ENCODE peak calls at places on chromosomes 16 and 17, in five cellular contexts. S is tibial artery, L is esophagus squamous epithelium, F is brain microvascular endothelial cell, V is A673. O is an unnamed sample.

GRCh38 chr17:83202002-83203000 is 122.9 kb downstream of the METRNL start:
- DNase-seq in F (no peak), S (peak; percentile 66), V (no peak), L (no peak), O (no peak)

GRCh38 chr16:2244301-2244700 is 7.1 kb downstream of the ECI1 start:
- DNase-seq in L (no peak), F (no peak), V (no peak), S (no peak), O (no peak)

GRCh38 chr16:8625491-8626087 is 4.1 kb downstream of the METTL22 start:
- DNase-seq in S (no peak), F (no peak), V (no peak), L (no peak), O (no peak)

GRCh38 chr17:46071796-46072195 is 72.7 kb downstream of the STH start:
- DNase-seq in L (no peak), F (no peak), V (no peak), S (no peak), O (no peak)

GRCh38 chr16:11395008-11395948 is 50.0 kb downstream of the RMI2 start:
- DNase-seq in V (no peak), L (no peak), S (peak; percentile 23), F (no peak), O (no peak)

GRCh38 chr16:85029413-85029794 is 1.8 kb downstream of the KIAA0513 start:
- DNase-seq in F (no peak), S (no peak), V (peak; percentile 46), L (no peak), O (peak; percentile 34)

GRCh38 chr17:17106716-17107115 is 64.5 kb downstream of the MPRIP start:
- DNase-seq in V (no peak), F (no peak), L (no peak), S (no peak), O (no peak)

GRCh38 chr16:87437327-87437726 is 45.2 kb downstream of the MAP1LC3B start:
- DNase-seq in S (no peak), F (no peak), L (no peak), V (no peak), O (no peak)

GRCh38 chr16:11472851-11473250 is 113.9 kb downstream of the LITAF start:
- DNase-seq in V (no peak), F (no peak), L (no peak), S (peak; percentile 24), O (no peak)

GRCh38 chr16:54291981-54292487 is 5.4 kb upstream of the IRX3 start:
- DNase-seq in F (no peak), L (no peak), S (no peak), V (no peak), O (peak; percentile 25)

GRCh38 chr16:47392114-47392513 is 68.7 kb downstream of the ITFG1 start:
- DNase-seq in S (no peak), F (peak; percentile 56), L (no peak), V (no peak), O (peak; percentile 78)

GRCh38 chr16:68351991-68352431 is 41.2 kb downstream of the PRMT7 start:
- DNase-seq in V (no peak), S (no peak), F (no peak), L (no peak), O (no peak)

GRCh38 chr16:31382485-31383161 is 10.5 kb upstream of the ITGAD start:
- DNase-seq in V (peak; percentile 78), F (peak; percentile 31), L (no peak), S (peak; percentile 77), O (no peak)

GRCh38 chr17:64281962-64282752 is 19.1 kb upstream of the TEX2 start:
- DNase-seq in V (peak; percentile 85), F (peak; percentile 33), L (no peak), S (no peak), O (peak; percentile 78)

GRCh38 chr17:74369221-74369620 is 1.9 kb downstream of the GPR142 start:
- DNase-seq in L (no peak), V (peak; percentile 77), S (no peak), F (no peak), O (no peak)

GRCh38 chr17:57724038-57724728 is 20.9 kb downstream of the CCDC182 start:
- DNase-seq in S (no peak), F (no peak), V (no peak), L (no peak), O (no peak)

GRCh38 chr17:72113751-72114150 is 7.1 kb upstream of the SOX9 start:
- DNase-seq in V (no peak), S (no peak), F (no peak), L (no peak), O (no peak)

GRCh38 chr16:16149710-16150116 is 73.6 kb downstream of the ABCC6 start:
- DNase-seq in V (no peak), F (no peak), S (no peak), L (no peak), O (no peak)

GRCh38 chr17:17711708-17712141 is 30.5 kb downstream of the RAI1 start:
- DNase-seq in L (no peak), F (no peak), V (no peak), S (no peak), O (no peak)

GRCh38 chr16:89672177-89672941 is 14.1 kb upstream of the CDK10 start:
- DNase-seq in V (no peak), L (no peak), F (no peak), S (no peak), O (no peak)

GRCh38 chr17:48610282-48611211 is at the start of gene HOXB7:
- DNase-seq in V (peak; percentile 87), F (no peak), L (no peak), S (no peak), O (peak; percentile 80)
- H3K4me3 ChIP-seq in V (peak within 1 kb of the TSS; percentile 87), F (peak within 1 kb of the TSS; percentile 42), L (peak within 1 kb of the TSS; percentile 51), S (peak within 1 kb of the TSS; percentile 49), O (peak within 1 kb of the TSS; percentile 75)

GRCh38 chr17:41064301-41064700 is 1.4 kb downstream of the KRTAP2-4 start:
- DNase-seq in L (no peak), V (no peak), S (no peak), F (no peak), O (no peak)
- TF ChIP-seq CTCF in L (no peak), V (no peak), S (no peak), F (no peak), O (no peak)

DNA sequence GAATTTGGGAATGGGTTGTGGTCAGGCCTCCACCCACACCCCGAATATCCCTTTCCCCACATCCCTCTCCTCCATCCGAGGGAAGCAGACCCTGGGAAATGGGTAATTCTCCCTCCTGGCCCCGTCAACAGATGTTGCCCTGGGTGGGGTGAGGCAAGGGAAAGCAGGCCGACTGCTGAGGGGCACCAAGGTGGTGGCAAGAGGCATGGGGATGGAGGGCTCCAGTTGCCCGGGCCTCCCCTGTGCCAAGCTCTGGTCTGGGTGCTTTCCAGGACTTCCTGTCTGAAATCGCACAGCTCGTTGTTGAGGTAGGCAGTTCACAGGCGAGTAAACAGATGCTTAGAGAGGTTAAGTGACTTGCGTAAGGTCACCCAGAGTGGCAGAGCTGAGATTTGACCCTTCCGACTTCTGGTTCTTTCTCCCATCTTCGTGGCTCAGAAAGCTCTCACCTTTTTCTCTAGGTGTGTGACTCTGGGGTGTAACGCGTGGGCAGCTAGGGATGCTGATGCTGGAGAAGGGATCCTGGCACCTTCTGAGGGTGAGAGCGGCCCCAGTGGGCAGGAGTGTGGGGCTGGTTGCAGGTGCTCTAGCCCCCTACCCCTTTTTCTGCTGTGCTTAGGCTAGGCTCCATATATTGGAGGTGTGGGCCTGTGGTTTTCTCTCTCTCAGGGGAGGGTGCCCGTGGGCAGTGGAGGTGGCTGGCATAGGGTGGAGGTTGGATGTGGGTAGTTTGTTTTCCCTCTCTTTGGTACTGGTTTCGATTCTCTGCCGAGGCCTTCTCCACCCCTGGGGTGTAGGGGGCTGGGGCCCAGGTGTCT is 17.2 kb downstream of the RARA start:
- DNase-seq in V (no peak), L (no peak), F (no peak), S (no peak), O (no peak)
- H3K4me3 ChIP-seq in V (no peak overlapping the region), L (no peak overlapping the region), F (no peak overlapping the region), S (peak overlapping the region; percentile 27), O (no peak overlapping the region)

DNA sequence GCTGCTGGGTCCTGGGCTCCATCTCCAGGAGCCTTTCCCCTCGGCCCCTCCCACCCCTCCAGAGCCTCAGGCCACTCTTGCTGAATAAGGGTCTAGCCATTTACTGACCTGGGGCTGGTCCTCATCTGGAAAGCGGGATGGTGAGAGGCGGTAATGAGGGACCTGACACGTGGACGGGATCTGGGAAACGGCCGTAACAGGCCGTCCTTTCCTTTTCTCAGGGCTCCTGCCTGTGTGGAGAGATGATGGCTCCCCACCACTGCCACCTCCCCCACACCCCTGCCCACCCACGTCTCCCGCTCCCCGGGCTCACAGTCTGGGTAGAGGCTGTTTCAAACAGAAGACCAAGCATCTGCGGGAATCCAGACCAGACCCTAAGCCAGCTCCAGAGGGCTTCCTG is 20.6 kb upstream of the KCNJ12 start:
- DNase-seq in V (no peak), F (no peak), S (no peak), L (no peak), O (no peak)
- TF ChIP-seq CTCF in V (no peak), F (no peak), S (no peak), L (no peak), O (no peak)

DNA sequence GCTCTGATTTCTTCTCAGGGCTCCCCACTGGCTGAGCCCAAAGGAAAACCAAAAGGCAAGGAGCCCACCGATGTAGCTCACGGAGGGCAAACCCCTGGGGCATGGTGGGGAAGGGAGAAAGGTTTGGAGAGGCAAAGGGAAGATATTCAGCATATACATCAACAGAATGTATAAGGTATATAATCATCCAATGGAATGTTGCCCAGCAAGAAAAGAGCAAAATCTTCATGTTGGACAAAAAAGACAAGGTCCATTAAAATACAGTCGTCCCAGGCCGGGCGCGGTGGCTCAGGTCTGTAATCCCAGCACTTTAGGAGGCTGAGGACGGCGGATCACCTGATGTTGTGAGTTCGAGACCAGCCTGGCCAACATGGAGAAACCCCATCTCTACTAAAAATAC is 1.6 kb downstream of the CPPED1 start:
- DNase-seq in S (no peak), V (no peak), F (no peak), L (no peak), O (no peak)
- H3K4me3 ChIP-seq in S (peak overlapping the region; percentile 15), V (no peak overlapping the region), F (peak overlapping the region; percentile 33), L (peak overlapping the region; percentile 73), O (no peak overlapping the region)

GRCh38 chr17:79000396-79001189 is 9.0 kb downstream of the CANT1 start:
- DNase-seq in L (no peak), V (no peak), F (no peak), S (peak; percentile 64), O (no peak)
- TF ChIP-seq CTCF in L (no peak), V (no peak), F (no peak), S (no peak), O (no peak)

GRCh38 chr17:4712526-4712925 is 2.1 kb downstream of the ARRB2 start:
- DNase-seq in V (no peak), L (no peak), F (no peak), S (no peak), O (no peak)

GRCh38 chr17:4710693-4711634 is 532 bp downstream of the ARRB2 start:
- DNase-seq in V (no peak), S (no peak), F (no peak), L (no peak), O (no peak)

GRCh38 chr17:4708436-4708835 is 2.0 kb upstream of the ARRB2 start:
- DNase-seq in V (peak; percentile 83), S (no peak), L (no peak), F (no peak), O (no peak)

GRCh38 chr17:4709794-4710692 is at the start of gene ARRB2:
- DNase-seq in L (peak; percentile 93), S (peak; percentile 99), F (peak; percentile 97), V (peak; percentile 100), O (peak; percentile 99)

GRCh38 chr17:4711671-4712111 is 1.3 kb downstream of the ARRB2 start:
- DNase-seq in S (peak; percentile 76), F (no peak), V (no peak), L (no peak), O (no peak)
- H3K4me3 ChIP-seq in S (no peak overlapping the region), F (no peak overlapping the region), V (peak overlapping the region; percentile 86), L (peak overlapping the region; percentile 78), O (no peak overlapping the region)

O was measured in astrocyte of the spinal cord.